ENCODE peak calls at places on chromosomes 2 and 18, in eight cellular contexts. G, L, V, C, A, N, K and E are unnamed samples.

GRCh38 chr18:55002261-55002660 is 43.0 kb upstream of the CCDC68 start:
- DNase-seq in C (no peak), V (no peak), K (no peak), G (no peak), N (no peak), A (no peak), L (no peak), E (no peak)

GRCh38 chr18:68991281-68991680 is 193.4 kb downstream of the CCDC102B start:
- DNase-seq in L (no peak), K (no peak), G (no peak), N (no peak), C (no peak), A (no peak), V (peak; percentile 12), E (no peak)

GRCh38 chr2:136141510-136142154 is 23.7 kb upstream of the CXCR4 start:
- DNase-seq in G (no peak), A (no peak), V (no peak), C (no peak), K (no peak), N (no peak), L (no peak), E (no peak)

GRCh38 chr2:197090713-197091367 is 164.3 kb upstream of the PGAP1 start:
- DNase-seq in N (peak; percentile 17), G (no peak), A (no peak), C (no peak), L (no peak), K (no peak), V (no peak), E (no peak)

GRCh38 chr2:71556811-71557210 is 103.5 kb downstream of the DYSF start:
- DNase-seq in C (peak; percentile 7), A (no peak), K (no peak), G (no peak), L (no peak), N (no peak), V (no peak), E (no peak)

GRCh38 chr2:160367887-160368286 is 125.7 kb downstream of the RBMS1 start:
- DNase-seq in K (no peak), L (no peak), C (no peak), A (no peak), N (peak; percentile 25), G (peak; percentile 8), V (peak; percentile 40), E (no peak)

GRCh38 chr2:95049088-95049955 is 23.8 kb downstream of the MAL start:
- DNase-seq in G (no peak), V (no peak), N (no peak), A (no peak), K (no peak), C (no peak), L (no peak), E (no peak)

GRCh38 chr2:20146401-20146800 is 78.5 kb downstream of the SDC1 start:
- DNase-seq in V (no peak), L (no peak), G (no peak), N (no peak), A (no peak), C (no peak), K (no peak), E (no peak)

GRCh38 chr2:105746177-105747080 is 1.7 kb downstream of the NCK2 start:
- DNase-seq in A (no peak), L (peak; percentile 66), C (peak; percentile 46), G (peak; percentile 62), N (peak; percentile 89), K (no peak), V (peak; percentile 50), E (peak; percentile 58)

GRCh38 chr2:69216535-69217332 is 170.3 kb downstream of the GFPT1 start:
- DNase-seq in V (no peak), A (no peak), K (no peak), L (no peak), G (no peak), C (peak; percentile 60), N (no peak), E (peak; percentile 21)

GRCh38 chr2:16112251-16112971 is 172.1 kb downstream of the MYCN start:
- DNase-seq in K (no peak), A (no peak), L (no peak), V (no peak), C (no peak), G (no peak), N (no peak), E (no peak)

GRCh38 chr2:207810200-207810788 is 40.6 kb upstream of the FZD5 start:
- DNase-seq in V (no peak), L (no peak), G (no peak), N (peak; percentile 11), A (no peak), C (no peak), K (no peak), E (no peak)

GRCh38 chr2:36380624-36381481 is 25.3 kb downstream of the CRIM1 start:
- DNase-seq in K (no peak), N (peak; percentile 81), G (no peak), L (no peak), V (peak; percentile 71), A (no peak), C (no peak), E (peak; percentile 23)

GRCh38 chr2:236363878-236364277 is 99.7 kb upstream of the ASB18 start:
- DNase-seq in K (no peak), G (no peak), L (no peak), V (no peak), N (no peak), A (no peak), C (no peak), E (no peak)

GRCh38 chr2:216918088-216918680 is 58.3 kb upstream of the TNP1 start:
- DNase-seq in G (no peak), L (no peak), V (peak; percentile 92), N (no peak), A (no peak), C (peak; percentile 57), K (no peak), E (peak; percentile 32)

GRCh38 chr2:72953976-72954375 is 36.7 kb downstream of the EMX1 start:
- DNase-seq in V (no peak), N (no peak), L (no peak), K (no peak), A (no peak), C (no peak), G (no peak), E (no peak)

GRCh38 chr18:74416124-74416523 is 41.0 kb downstream of the DIPK1C start:
- DNase-seq in A (no peak), L (no peak), G (no peak), K (no peak), V (no peak), N (no peak), C (peak; percentile 37), E (peak; percentile 42)

GRCh38 chr2:2050321-2050905 is 280.7 kb downstream of the MYT1L start:
- DNase-seq in L (no peak), C (no peak), N (no peak), K (no peak), A (no peak), V (no peak), G (no peak), E (no peak)

GRCh38 chr2:160075171-160075570 is 12.8 kb upstream of the PLA2R1 start:
- DNase-seq in G (no peak), N (no peak), K (no peak), C (peak; percentile 35), L (no peak), V (no peak), A (no peak), E (no peak)

GRCh38 chr18:76384861-76385680 is 110.0 kb downstream of the ZNF516 start:
- DNase-seq in N (no peak), A (no peak), V (no peak), L (no peak), K (peak; percentile 15), G (no peak), C (no peak), E (no peak)
- H3K27ac ChIP-seq in N (no peak overlapping the region), A (no peak overlapping the region), V (no peak overlapping the region), L (no peak overlapping the region), K (no peak overlapping the region), G (no peak overlapping the region), C (no peak overlapping the region), E (no peak overlapping the region)

GRCh38 chr2:10892316-10892715 is 19.4 kb upstream of the KCNF1 start:
- DNase-seq in V (no peak), K (no peak), G (no peak), A (no peak), C (no peak), L (no peak), N (no peak), E (no peak)

GRCh38 chr2:10891848-10892247 is 19.9 kb upstream of the KCNF1 start:
- DNase-seq in A (no peak), G (no peak), V (no peak), C (no peak), K (no peak), N (no peak), L (no peak), E (no peak)

GRCh38 chr2:10890706-10891270 is 20.9 kb upstream of the KCNF1 start:
- DNase-seq in N (no peak), L (no peak), K (no peak), V (no peak), G (no peak), C (no peak), A (no peak), E (no peak)

GRCh38 chr2:10892796-10893350 is 18.9 kb upstream of the KCNF1 start:
- DNase-seq in C (no peak), A (no peak), G (no peak), N (no peak), K (no peak), V (no peak), L (no peak), E (no peak)

DNA sequence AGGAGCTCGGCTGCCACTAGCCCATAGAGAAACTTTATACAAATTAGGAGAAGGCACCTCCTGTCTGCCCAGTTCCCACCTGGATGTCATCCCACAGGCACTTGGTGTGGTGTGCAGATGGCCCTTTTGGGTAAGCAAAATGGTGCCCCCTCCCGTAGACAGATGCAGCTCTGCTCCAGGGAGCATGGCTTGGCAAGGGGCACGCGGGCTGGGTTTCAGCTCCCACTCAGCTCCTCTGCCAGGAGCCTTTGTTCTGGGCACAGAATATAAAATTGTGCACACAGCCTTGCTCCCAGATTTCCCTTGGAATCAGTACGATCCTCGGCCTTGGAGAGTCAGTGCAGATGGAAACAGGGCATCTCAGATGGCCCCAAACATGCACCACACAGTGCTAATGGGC is 20.3 kb upstream of the KCNF1 start:
- DNase-seq in C (no peak), A (no peak), N (no peak), G (no peak), V (no peak), K (no peak), L (no peak), E (no peak)
- H3K27me3 ChIP-seq in C (no peaks in the 10 kb centered on the region), A (no peaks in the 10 kb centered on the region), N (no peaks in the 10 kb centered on the region), G (peaks cover 4% of the 10 kb centered on the region), V (peaks cover 4% of the 10 kb centered on the region), K (no peaks in the 10 kb centered on the region), L (peaks cover 3% of the 10 kb centered on the region), E (peaks cover 7% of the 10 kb centered on the region)

GRCh38 chr2:39571197-39571731 is 94.5 kb upstream of the TMEM178A start:
- DNase-seq in G (no peak), C (no peak), A (no peak), L (no peak), V (peak; percentile 18), K (no peak), N (no peak), E (no peak)
- H3K27ac ChIP-seq in G (no peak overlapping the region), C (peak overlapping the region; percentile 22), A (peak overlapping the region; percentile 13), L (no peak overlapping the region), V (no peak overlapping the region), K (no peak overlapping the region), N (no peak overlapping the region), E (peak overlapping the region; percentile 62)

DNA sequence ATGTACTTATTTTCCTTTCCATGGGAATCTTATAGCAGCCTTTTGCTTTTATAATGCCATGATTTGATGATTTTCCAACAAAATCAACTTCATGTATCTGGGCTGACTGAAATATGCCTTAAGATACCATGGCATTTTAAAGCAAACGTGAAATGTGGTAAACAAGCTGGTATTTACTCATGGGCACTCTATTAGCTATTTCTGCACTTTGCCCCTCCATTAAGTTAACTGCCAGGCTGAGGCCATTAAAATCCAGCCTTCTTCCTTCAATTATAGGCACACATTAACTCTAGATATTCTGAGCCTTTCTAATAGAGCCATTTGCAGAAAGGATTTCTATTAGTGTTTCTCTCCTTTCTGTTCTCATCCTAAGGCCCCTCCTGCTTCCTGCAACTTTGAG is 1.7 kb upstream of the KCNJ3 start:
- DNase-seq in L (no peak), K (no peak), V (no peak), N (no peak), C (no peak), G (no peak), A (no peak), E (no peak)
- H3K27me3 ChIP-seq in L (peaks cover 13% of the 10 kb centered on the region), K (no peaks in the 10 kb centered on the region), V (peaks cover 38% of the 10 kb centered on the region), N (peaks cover 56% of the 10 kb centered on the region), C (peaks cover 16% of the 10 kb centered on the region), G (peaks cover 4% of the 10 kb centered on the region), A (no peaks in the 10 kb centered on the region), E (peaks cover 47% of the 10 kb centered on the region)